ENCODE peak calls at places on chromosomes 13 and 19, in four cellular contexts. U, L, M and G are unnamed samples.

GRCh38 chr13:51818771-51819511 is 15.0 kb upstream of the DHRS12 start:
- DNase-seq in U (peak), L (no peak), M (no peak), G (no peak)

GRCh38 chr19:31506102-31506501 is 156.9 kb upstream of the TSHZ3 start:
- DNase-seq in U (no peak), L (no peak), M (no peak), G (no peak)

GRCh38 chr19:45653634-45654033 is 14.4 kb upstream of the GIPR start:
- DNase-seq in U (no peak), L (no peak), M (no peak), G (no peak)

GRCh38 chr19:35299523-35300339 is 7.8 kb downstream of the MAG start:
- DNase-seq in U (no peak), L (no peak), M (no peak), G (no peak)

GRCh38 chr13:112128052-112128610 is 61.2 kb downstream of the SOX1 start:
- DNase-seq in U (no peak), L (no peak), M (no peak), G (no peak)

GRCh38 chr13:45209229-45209628 is 8.4 kb upstream of the KCTD4 start:
- DNase-seq in U (no peak), L (no peak), M (no peak), G (peak)

GRCh38 chr13:40440990-40441820 is 225.2 kb downstream of the FOXO1 start:
- DNase-seq in U (no peak), L (no peak), M (peak), G (no peak)

GRCh38 chr19:11378319-11379189 is 4.1 kb downstream of the SWSAP1 start:
- DNase-seq in U (no peak), L (peak), M (no peak), G (no peak)

GRCh38 chr13:114161644-114162532 is 17.2 kb upstream of the CFAP97D2 start:
- DNase-seq in U (no peak), L (peak), M (no peak), G (no peak)

GRCh38 chr19:50449236-50449899 is 16.7 kb downstream of the MYBPC2 start:
- DNase-seq in U (no peak), L (no peak), M (no peak), G (no peak)

GRCh38 chr19:49116544-49116943 is 2.4 kb downstream of the LIN7B start:
- DNase-seq in U (no peak), L (peak), M (no peak), G (no peak)

GRCh38 chr19:13842294-13843103 is 34.4 kb upstream of the NANOS3 start:
- DNase-seq in U (peak), L (peak), M (no peak), G (no peak)

GRCh38 chr13:101951114-101951513 is 450.7 kb downstream of the FGF14 start:
- DNase-seq in U (no peak), L (no peak), M (no peak), G (no peak)

GRCh38 chr13:32528358-32528757 is 10.2 kb downstream of the N4BP2L2 start:
- DNase-seq in U (no peak), L (no peak), M (no peak), G (no peak)